ENCODE peak calls at places on chromosomes 12 and 14, in nine cellular contexts. H is pancreas; I is gastrocnemius medialis; F is GM23248; B is CD4-positive, alpha-beta memory T cell; S is neural progenitor cell; K is vagina; U is Panc1; Z is adipocyte. T is an unnamed sample.

GRCh38 chr12:107990325-107990724 is 138.8 kb upstream of the WSCD2 start:
- DNase-seq in H (peak; percentile 20), K (peak; percentile 40), U (no peak), Z (peak; percentile 24), S (peak; percentile 79), B (peak; percentile 32), I (no peak), F (peak; percentile 29), T (no peak)

GRCh38 chr12:47281667-47282171 is 202.0 kb upstream of the AMIGO2 start:
- DNase-seq in F (peak; percentile 51), S (no peak), Z (no peak), I (no peak), K (no peak), H (no peak), U (no peak), B (no peak), T (no peak)

GRCh38 chr14:55126932-55127490 is 2.0 kb upstream of the LGALS3 start:
- DNase-seq in S (peak; percentile 49), U (no peak), H (no peak), Z (no peak), F (no peak), I (no peak), K (no peak), B (no peak), T (no peak)

GRCh38 chr14:68248481-68249255 is 429.1 kb downstream of the RAD51B start:
- DNase-seq in H (peak; percentile 40), Z (peak; percentile 81), U (no peak), S (peak; percentile 77), B (peak; percentile 60), F (peak; percentile 69), K (no peak), I (peak; percentile 84), T (no peak)

GRCh38 chr12:27696293-27696652 is at the start of gene REP15:
- DNase-seq in K (no peak), F (no peak), I (no peak), B (no peak), U (no peak), H (no peak), S (no peak), Z (no peak), T (no peak)

GRCh38 chr14:73829526-73830431 is 21.9 kb upstream of the PTGR2 start:
- DNase-seq in I (no peak), U (no peak), H (no peak), S (no peak), Z (peak; percentile 85), K (no peak), F (peak; percentile 89), B (peak; percentile 9), T (no peak)

GRCh38 chr12:1691123-1692007 is 495 bp downstream of the ADIPOR2 start:
- DNase-seq in B (no peak), Z (peak; percentile 70), U (no peak), K (no peak), H (peak; percentile 53), S (peak; percentile 92), F (peak; percentile 65), I (peak; percentile 36), T (no peak)

GRCh38 chr12:120684523-120684932 is 2.4 kb upstream of the MLEC start:
- DNase-seq in B (no peak), F (peak; percentile 83), H (no peak), U (no peak), S (no peak), Z (peak; percentile 26), K (no peak), I (no peak), T (no peak)

GRCh38 chr14:72804653-72805180 is 89.2 kb downstream of the DPF3 start:
- DNase-seq in F (no peak), K (no peak), S (no peak), I (no peak), Z (no peak), U (no peak), B (no peak), H (no peak), T (no peak)

GRCh38 chr14:94157195-94157594 is 16.9 kb upstream of the PPP4R4 start:
- DNase-seq in U (no peak), B (no peak), F (no peak), K (no peak), I (no peak), S (no peak), Z (no peak), H (no peak), T (no peak)

GRCh38 chr14:98868846-98869245 is 403.2 kb downstream of the BCL11B start:
- DNase-seq in U (no peak), F (no peak), K (no peak), H (no peak), I (no peak), Z (no peak), S (no peak), B (no peak), T (no peak)
- H3K9me3 ChIP-seq in U (no peaks in the 10 kb centered on the region), F (no peaks in the 10 kb centered on the region), K (no peaks in the 10 kb centered on the region), H (no peaks in the 10 kb centered on the region), I (no peaks in the 10 kb centered on the region), Z (no peaks in the 10 kb centered on the region), S (no peaks in the 10 kb centered on the region), B (no peaks in the 10 kb centered on the region), T (no peaks in the 10 kb centered on the region)

GRCh38 chr14:19917955-19918518 is 2.4 kb upstream of the OR4K5 start:
- DNase-seq in I (no peak), B (no peak), K (no peak), Z (no peak), U (no peak), S (no peak), H (no peak), F (no peak), T (no peak)
- H3K9me3 ChIP-seq in I (no peaks in the 10 kb centered on the region), B (no peaks in the 10 kb centered on the region), K (no peaks in the 10 kb centered on the region), Z (no peaks in the 10 kb centered on the region), U (no peaks in the 10 kb centered on the region), S (peaks cover 83% of the 10 kb centered on the region), H (no peaks in the 10 kb centered on the region), F (no peaks in the 10 kb centered on the region), T (no peaks in the 10 kb centered on the region)

GRCh38 chr12:93870020-93870795 is 193.0 kb downstream of the CRADD start:
- DNase-seq in Z (no peak), F (no peak), H (no peak), I (no peak), U (no peak), B (no peak), K (no peak), S (no peak), T (no peak)

GRCh38 chr12:93868771-93869170 is 191.6 kb downstream of the CRADD start:
- DNase-seq in S (no peak), Z (peak; percentile 67), H (no peak), F (peak; percentile 66), B (no peak), U (no peak), I (no peak), K (no peak), T (no peak)

GRCh38 chr12:93862424-93862823 is 185.2 kb downstream of the CRADD start:
- DNase-seq in F (peak; percentile 59), I (no peak), Z (no peak), B (no peak), K (no peak), U (no peak), S (no peak), H (no peak), T (no peak)

GRCh38 chr12:93860659-93861373 is 183.6 kb downstream of the CRADD start:
- DNase-seq in Z (no peak), H (no peak), U (no peak), F (no peak), I (no peak), K (no peak), B (no peak), S (no peak), T (no peak)

DNA sequence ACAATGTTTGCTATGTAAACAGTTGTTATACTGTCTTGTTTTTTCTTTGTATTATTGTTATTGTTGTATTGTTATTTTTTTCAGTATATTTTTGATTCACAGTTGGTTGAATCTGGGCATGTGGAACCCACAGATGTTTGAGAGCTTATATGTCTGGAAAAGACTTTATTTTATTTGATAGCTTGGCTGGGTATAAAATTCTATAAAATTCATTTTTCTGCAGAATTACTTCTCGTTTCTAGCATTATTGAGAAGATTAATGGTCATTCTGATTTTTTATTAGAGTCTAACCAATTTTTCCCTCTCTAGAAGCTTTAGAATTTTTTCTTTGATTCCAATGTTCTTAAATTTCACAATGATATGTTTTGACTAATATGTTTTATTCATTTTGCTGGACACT is 188.6 kb downstream of the CRADD start:
- DNase-seq in U (no peak), K (no peak), F (no peak), B (no peak), Z (no peak), H (no peak), S (no peak), I (no peak), T (no peak)
- H3K9me3 ChIP-seq in U (peaks cover 20% of the 10 kb centered on the region), K (peaks cover 9% of the 10 kb centered on the region), F (peaks cover 16% of the 10 kb centered on the region), B (no peaks in the 10 kb centered on the region), Z (peaks cover 31% of the 10 kb centered on the region), H (no peaks in the 10 kb centered on the region), S (peaks cover 8% of the 10 kb centered on the region), I (no peaks in the 10 kb centered on the region), T (peaks cover 12% of the 10 kb centered on the region)

GRCh38 chr14:66471584-66471983 is 14.6 kb upstream of the CCDC196 start:
- DNase-seq in U (no peak), Z (no peak), S (no peak), F (no peak), I (no peak), H (no peak), B (no peak), K (no peak), T (no peak)
- H3K9me3 ChIP-seq in U (peaks cover 6% of the 10 kb centered on the region), Z (peaks cover 16% of the 10 kb centered on the region), S (peaks cover 49% of the 10 kb centered on the region), F (peaks cover 3% of the 10 kb centered on the region), I (no peaks in the 10 kb centered on the region), H (no peaks in the 10 kb centered on the region), B (no peaks in the 10 kb centered on the region), K (no peaks in the 10 kb centered on the region), T (no peaks in the 10 kb centered on the region)

DNA sequence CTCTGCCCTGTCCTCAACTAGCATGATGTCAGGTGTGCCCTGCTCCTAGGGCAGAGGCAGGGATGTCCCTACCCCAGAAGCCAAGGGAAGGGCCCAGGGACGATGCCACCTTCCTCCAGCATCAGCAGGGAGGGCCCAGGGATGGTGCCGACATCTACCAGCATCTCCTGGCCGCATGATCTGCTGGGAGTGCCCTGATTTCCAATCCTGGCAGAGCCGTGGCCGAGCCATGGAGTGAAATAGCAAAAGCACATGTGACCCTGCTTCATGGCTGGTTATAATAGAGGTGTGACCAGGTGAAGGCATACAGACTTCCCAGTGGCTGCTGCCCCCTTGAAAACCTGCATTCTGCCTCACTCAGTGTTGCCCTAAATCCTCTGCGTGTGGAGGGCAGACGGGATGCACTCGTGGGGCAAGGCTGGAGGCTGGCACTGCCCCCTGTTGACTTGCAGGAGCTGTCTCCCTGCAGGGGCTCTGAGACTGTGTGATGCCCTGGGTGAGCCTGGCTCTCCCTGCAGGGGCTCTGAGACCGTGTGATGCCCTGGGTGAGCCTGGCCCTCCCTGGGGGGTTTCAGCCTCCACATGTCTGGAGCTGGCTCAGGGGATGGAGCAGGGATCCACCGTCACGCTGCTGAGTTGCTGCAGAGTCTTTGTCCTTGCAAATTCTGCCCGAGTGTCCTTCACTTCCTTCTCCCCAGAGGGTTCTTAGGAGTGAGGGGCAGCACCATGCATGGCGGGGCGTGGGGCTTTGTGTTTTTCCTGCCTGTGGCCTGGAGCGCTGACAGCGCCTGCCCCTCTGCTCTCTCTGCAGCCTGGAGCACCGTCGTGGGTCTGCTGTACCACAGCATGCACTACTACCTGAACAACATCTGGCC is 51.7 kb downstream of the ADGRD1 start:
- DNase-seq in U (no peak), S (no peak), B (no peak), F (no peak), Z (no peak), I (no peak), K (no peak), H (no peak), T (no peak)
- H3K9me3 ChIP-seq in U (no peaks in the 10 kb centered on the region), S (no peaks in the 10 kb centered on the region), B (no peaks in the 10 kb centered on the region), F (no peaks in the 10 kb centered on the region), Z (no peaks in the 10 kb centered on the region), I (no peaks in the 10 kb centered on the region), K (no peaks in the 10 kb centered on the region), H (no peaks in the 10 kb centered on the region), T (no peaks in the 10 kb centered on the region)

T was measured in T-helper 17 cell.